ENCODE peak calls at places on chromosomes 4 and X, in ten cellular contexts. V is pancreas, U is right lobe of liver, S is GM12864, L is H7, W is left lung, Y is HepG2, H is vagina, D is brain microvascular endothelial cell, X is heart right ventricle. R is an unnamed sample.

GRCh38 chrX:113389846-113390245 is 549.2 kb upstream of the AMOT start:
- DNase-seq in V (no peak), U (no peak), S (no peak), L (no peak), W (no peak), Y (no peak), H (no peak), D (no peak), X (no peak), R (no peak)

GRCh38 chrX:150692837-150693781 is at the start of gene MTMR1:
- DNase-seq in V (peak; percentile 30), U (peak; percentile 58), S (no peak), L (peak; percentile 87), W (peak; percentile 35), Y (no peak), H (no peak), D (no peak), X (peak; percentile 18), R (no peak)

GRCh38 chrX:69031971-69032391 is 133.3 kb downstream of the PJA1 start:
- DNase-seq in V (no peak), U (no peak), S (no peak), L (no peak), W (no peak), Y (no peak), H (peak; percentile 90), D (no peak), X (no peak), R (no peak)

GRCh38 chr4:162126754-162127153 is 37.0 kb downstream of the FSTL5 start:
- DNase-seq in V (no peak), U (no peak), S (no peak), L (peak; percentile 18), W (no peak), Y (no peak), H (no peak), D (no peak), X (no peak), R (no peak)

GRCh38 chr4:74464291-74464690 is 19.4 kb downstream of the AREG start:
- DNase-seq in V (no peak), U (no peak), S (no peak), L (no peak), W (no peak), Y (no peak), H (no peak), D (no peak), X (no peak), R (no peak)

GRCh38 chrX:140733766-140734342 is 24.3 kb downstream of the LINC00632 start:
- DNase-seq in V (peak; percentile 25), U (no peak), S (no peak), L (peak; percentile 34), W (no peak), Y (peak; percentile 5), H (no peak), D (peak; percentile 25), X (no peak), R (no peak)

GRCh38 chr4:140151700-140152014 is 2.3 kb downstream of the MAML3 start:
- DNase-seq in V (peak; percentile 76), U (peak; percentile 91), S (no peak), L (peak; percentile 95), W (peak; percentile 88), Y (peak; percentile 23), H (no peak), D (peak; percentile 87), X (peak; percentile 89), R (peak; percentile 60)

GRCh38 chr4:80183196-80184052 is 13.9 kb upstream of the PRDM8 start:
- DNase-seq in V (no peak), U (peak; percentile 56), S (no peak), L (no peak), W (no peak), Y (no peak), H (no peak), D (no peak), X (peak; percentile 17), R (no peak)

GRCh38 chr4:117560329-117560728 is 474.0 kb upstream of the NDST3 start:
- DNase-seq in V (no peak), U (no peak), S (no peak), L (no peak), W (no peak), Y (no peak), H (no peak), D (no peak), X (no peak), R (peak; percentile 36)

GRCh38 chr4:2366252-2367192 is 51.9 kb downstream of the ZFYVE28 start:
- DNase-seq in V (no peak), U (peak; percentile 46), S (no peak), L (peak; percentile 42), W (no peak), Y (no peak), H (no peak), D (no peak), X (no peak), R (no peak)

GRCh38 chr4:137659431-137659830 is 127.1 kb upstream of the PCDH18 start:
- DNase-seq in V (no peak), U (no peak), S (no peak), L (no peak), W (no peak), Y (no peak), H (no peak), D (no peak), X (no peak), R (no peak)

GRCh38 chr4:137283737-137284136 is 248.6 kb downstream of the PCDH18 start:
- DNase-seq in V (no peak), U (no peak), S (no peak), L (peak; percentile 1), W (no peak), Y (no peak), H (no peak), D (no peak), X (no peak), R (no peak)

GRCh38 chr4:77248805-77249204 is 91.8 kb downstream of the CCNG2 start:
- DNase-seq in V (peak; percentile 85), U (no peak), S (no peak), L (no peak), W (no peak), Y (peak; percentile 5), H (no peak), D (no peak), X (no peak), R (no peak)

GRCh38 chrX:101164766-101165590 is 54.6 kb upstream of the DRP2 start:
- DNase-seq in V (no peak), U (no peak), S (no peak), L (no peak), W (no peak), Y (no peak), H (no peak), D (no peak), X (no peak), R (no peak)

DNA sequence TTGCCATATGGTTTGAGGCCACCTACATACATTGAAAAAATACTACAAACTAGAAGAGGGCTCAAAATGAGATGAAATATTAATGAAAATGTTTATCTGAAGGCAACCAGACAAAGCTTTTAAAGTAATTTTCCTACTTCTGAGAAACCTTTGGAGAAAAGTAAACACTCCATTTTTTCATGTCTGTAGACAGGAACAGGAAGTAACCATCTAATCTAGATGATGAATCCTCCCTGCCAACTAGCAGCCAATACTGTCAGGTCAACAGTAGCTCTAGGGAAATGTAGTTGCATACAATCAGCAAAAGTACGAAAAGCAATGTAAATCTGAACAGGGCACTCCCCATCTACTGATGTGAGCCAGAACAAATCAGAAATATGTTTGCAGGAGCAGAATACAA is 49.0 kb downstream of the AMMECR1 start:
- DNase-seq in V (no peak), U (no peak), S (no peak), L (no peak), W (no peak), Y (no peak), H (no peak), D (no peak), X (no peak), R (no peak)
- H3K4me3 ChIP-seq in V (no peak overlapping the region), U (no peak overlapping the region), S (no peak overlapping the region), L (no peak overlapping the region), W (no peak overlapping the region), Y (no peak overlapping the region), H (no peak overlapping the region), D (no peak overlapping the region), X (no peak overlapping the region), R (no peak overlapping the region)

DNA sequence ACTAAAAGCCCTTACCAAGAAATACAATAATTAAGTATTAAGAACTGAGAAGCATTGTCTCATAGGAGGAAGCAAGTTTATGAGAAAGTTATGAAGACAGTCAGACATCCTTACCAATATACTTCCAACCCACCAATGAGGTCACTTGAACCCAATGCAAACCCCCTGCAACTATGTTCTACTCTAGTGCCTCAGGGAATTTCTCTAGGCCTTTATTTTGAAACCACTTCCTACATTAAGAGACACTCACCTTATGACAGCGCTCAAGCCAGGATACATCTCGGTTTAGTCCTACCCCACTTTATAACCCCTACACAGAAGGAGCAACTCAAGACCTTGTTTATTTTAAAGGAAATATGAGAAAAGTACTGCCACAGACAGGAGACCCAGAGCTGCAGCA is 61.3 kb downstream of the STPG2 start:
- DNase-seq in V (no peak), U (no peak), S (no peak), L (no peak), W (no peak), Y (no peak), H (no peak), D (no peak), X (no peak), R (no peak)
- H3K4me3 ChIP-seq in V (no peak overlapping the region), U (no peak overlapping the region), S (no peak overlapping the region), L (no peak overlapping the region), W (no peak overlapping the region), Y (no peak overlapping the region), H (no peak overlapping the region), D (no peak overlapping the region), X (no peak overlapping the region), R (no peak overlapping the region)

GRCh38 chr4:37977471-37978452 is 17.6 kb downstream of the PTTG2 start:
- DNase-seq in V (peak; percentile 55), U (peak; percentile 88), S (no peak), L (peak; percentile 66), W (peak; percentile 87), Y (peak; percentile 23), H (no peak), D (peak; percentile 42), X (peak; percentile 79), R (no peak)

GRCh38 chr4:37976991-37977470 is 16.8 kb downstream of the PTTG2 start:
- DNase-seq in V (peak; percentile 72), U (peak; percentile 91), S (no peak), L (peak; percentile 95), W (peak; percentile 89), Y (peak; percentile 65), H (no peak), D (no peak), X (peak; percentile 85), R (no peak)

GRCh38 chr4:37978509-37978908 is 18.3 kb downstream of the PTTG2 start:
- DNase-seq in V (no peak), U (no peak), S (no peak), L (no peak), W (no peak), Y (no peak), H (no peak), D (no peak), X (no peak), R (no peak)

GRCh38 chr4:37973481-37973880 is 13.3 kb downstream of the PTTG2 start:
- DNase-seq in V (no peak), U (no peak), S (no peak), L (no peak), W (no peak), Y (no peak), H (no peak), D (no peak), X (no peak), R (no peak)

GRCh38 chr4:37976513-37976912 is 16.3 kb downstream of the PTTG2 start:
- DNase-seq in V (no peak), U (no peak), S (no peak), L (no peak), W (no peak), Y (peak; percentile 39), H (no peak), D (no peak), X (no peak), R (no peak)
- H3K4me3 ChIP-seq in V (peak overlapping the region; percentile 92), U (peak overlapping the region; percentile 78), S (no peak overlapping the region), L (peak overlapping the region; percentile 31), W (peak overlapping the region; percentile 82), Y (peak overlapping the region; percentile 83), H (peak overlapping the region; percentile 96), D (peak overlapping the region; percentile 64), X (no peak overlapping the region), R (peak overlapping the region; percentile 59)

GRCh38 chr4:83110970-83111369 is 3.6 kb downstream of the PLAC8 start:
- DNase-seq in V (no peak), U (no peak), S (no peak), L (no peak), W (no peak), Y (no peak), H (no peak), D (no peak), X (no peak), R (no peak)
- H3K4me3 ChIP-seq in V (no peak overlapping the region), U (no peak overlapping the region), S (peak overlapping the region; percentile 20), L (no peak overlapping the region), W (peak overlapping the region; percentile 61), Y (no peak overlapping the region), H (peak overlapping the region; percentile 60), D (no peak overlapping the region), X (no peak overlapping the region), R (no peak overlapping the region)